ENCODE peak calls at places on chromosome 6, in six cellular contexts. W, H, Q, U, D and L are unnamed samples.
A peak's percentile ranks its signal among the peaks of the same experiment; 100 is the strongest.

GRCh38 chr6:7328159-7328713 is 15.2 kb upstream of the SSR1 start:
- DNase-seq in D (no peak), U (no peak), Q (no peak), H (no peak), W (no peak), L (no peak)

GRCh38 chr6:33843086-33843695 is 39.4 kb upstream of the MLN start:
- DNase-seq in U (no peak), Q (no peak), H (no peak), D (no peak), W (no peak), L (no peak)

GRCh38 chr6:165705941-165706340 is 42.9 kb upstream of the PDE10A start:
- DNase-seq in H (no peak), Q (no peak), W (no peak), D (no peak), U (no peak), L (no peak)

GRCh38 chr6:11270030-11271027 is 37.9 kb upstream of the NEDD9 start:
- DNase-seq in W (no peak), H (no peak), Q (no peak), D (no peak), U (peak; percentile 79), L (peak; percentile 99)

GRCh38 chr6:28587011-28587745 is 61.5 kb downstream of the GPX5 start:
- DNase-seq in Q (peak; percentile 37), H (peak; percentile 14), U (peak; percentile 83), D (peak; percentile 81), W (peak; percentile 81), L (peak; percentile 94)

GRCh38 chr6:139161169-139161568 is 26.3 kb downstream of the HECA start:
- DNase-seq in Q (peak; percentile 17), U (peak; percentile 49), W (no peak), D (no peak), H (peak; percentile 32), L (no peak)

GRCh38 chr6:157466340-157466643 is 85.3 kb downstream of the ZDHHC14 start:
- DNase-seq in D (no peak), H (no peak), W (no peak), U (no peak), Q (no peak), L (no peak)

GRCh38 chr6:6686748-6687601 is 98.5 kb downstream of the LY86 start:
- DNase-seq in W (peak; percentile 98), Q (peak; percentile 97), U (peak; percentile 97), D (peak; percentile 99), H (no peak), L (peak; percentile 99)

GRCh38 chr6:135162678-135163439 is 18.2 kb upstream of the MYB start:
- DNase-seq in H (peak; percentile 41), U (peak; percentile 66), D (peak; percentile 65), Q (peak; percentile 15), W (no peak), L (peak; percentile 70)

GRCh38 chr6:52741872-52742271 is 21.4 kb downstream of the GSTA2 start:
- DNase-seq in D (no peak), U (no peak), W (no peak), Q (no peak), H (peak; percentile 19), L (no peak)

GRCh38 chr6:152426276-152426675 is 210.9 kb downstream of the SYNE1 start:
- DNase-seq in H (no peak), Q (no peak), W (no peak), D (no peak), U (no peak), L (no peak)

GRCh38 chr6:170083236-170084051 is 207.4 kb downstream of the DLL1 start:
- DNase-seq in H (no peak), U (no peak), D (peak; percentile 42), W (peak; percentile 35), Q (no peak), L (no peak)

GRCh38 chr6:34056301-34056700 is 89.6 kb downstream of the GRM4 start:
- DNase-seq in D (peak; percentile 98), Q (peak; percentile 82), W (peak; percentile 74), U (peak; percentile 75), H (peak; percentile 70), L (no peak)

GRCh38 chr6:2877057-2877882 is 25.8 kb downstream of the SERPINB9 start:
- DNase-seq in D (no peak), Q (no peak), H (no peak), U (no peak), W (no peak), L (no peak)

GRCh38 chr6:148203970-148204369 is 138.7 kb upstream of the SASH1 start:
- DNase-seq in U (peak; percentile 26), Q (peak; percentile 64), H (peak; percentile 57), W (no peak), D (no peak), L (no peak)

GRCh38 chr6:143223895-143224294 is 163.2 kb downstream of the AIG1 start:
- DNase-seq in Q (no peak), H (peak; percentile 18), D (no peak), U (peak; percentile 74), W (no peak), L (no peak)

GRCh38 chr6:148850936-148851335 is 104.1 kb downstream of the UST start:
- DNase-seq in H (no peak), D (no peak), Q (no peak), U (no peak), W (no peak), L (no peak)

GRCh38 chr6:91097316-91097878 is 510.5 kb upstream of the MAP3K7 start:
- DNase-seq in H (no peak), Q (peak; percentile 39), U (no peak), W (no peak), D (no peak), L (peak; percentile 65)

GRCh38 chr6:12608874-12609273 is 107.7 kb upstream of the PHACTR1 start:
- DNase-seq in D (no peak), H (no peak), W (no peak), Q (no peak), U (no peak), L (no peak)

GRCh38 chr6:26071135-26071534 is 16.1 kb upstream of the HFE start:
- DNase-seq in Q (no peak), U (no peak), H (no peak), W (no peak), D (no peak), L (no peak)

GRCh38 chr6:65638047-65638831 is 68.8 kb downstream of the EYS start:
- DNase-seq in D (peak; percentile 48), U (peak; percentile 75), Q (no peak), W (no peak), H (no peak), L (no peak)

GRCh38 chr6:126312013-126312665 is 27.8 kb upstream of the CENPW start:
- DNase-seq in W (no peak), H (peak; percentile 19), D (peak; percentile 55), Q (no peak), U (peak; percentile 16), L (no peak)

GRCh38 chr6:156582509-156582992 is 194.6 kb upstream of the ARID1B start:
- DNase-seq in D (no peak), Q (peak; percentile 89), U (peak; percentile 28), W (no peak), H (no peak), L (peak; percentile 100)

GRCh38 chr6:159467473-159468041 is 225.5 kb downstream of the SOD2 start:
- DNase-seq in D (no peak), Q (no peak), U (no peak), H (peak; percentile 52), W (no peak), L (no peak)

GRCh38 chr6:32167154-32167760 is 2.9 kb downstream of the EGFL8 start:
- DNase-seq in Q (peak; percentile 4), D (peak; percentile 63), H (no peak), W (no peak), U (no peak), L (no peak)

GRCh38 chr6:50655848-50656453 is 57.4 kb upstream of the TFAP2D start:
- DNase-seq in D (peak; percentile 4), W (no peak), H (peak; percentile 4), U (peak; percentile 6), Q (peak; percentile 22), L (peak; percentile 30)

GRCh38 chr6:20403766-20404640 is 2.3 kb downstream of the E2F3 start:
- DNase-seq in W (no peak), D (peak; percentile 72), Q (no peak), U (no peak), H (peak; percentile 18), L (peak; percentile 49)

GRCh38 chr6:128882991-128883571 is at the start of gene LAMA2:
- DNase-seq in H (peak; percentile 89), Q (no peak), D (peak; percentile 80), W (peak; percentile 57), U (peak; percentile 38), L (no peak)

GRCh38 chr6:148653138-148653776 is 93.6 kb upstream of the UST start:
- DNase-seq in W (no peak), H (no peak), Q (no peak), U (no peak), D (no peak), L (peak; percentile 8)

GRCh38 chr6:135322427-135323201 is 141.5 kb downstream of the MYB start:
- DNase-seq in D (no peak), Q (no peak), U (no peak), W (no peak), H (no peak), L (no peak)

GRCh38 chr6:29984232-29984631 is 41.9 kb downstream of the HLA-A start:
- DNase-seq in D (no peak), H (no peak), W (no peak), U (no peak), Q (no peak), L (no peak)

GRCh38 chr6:33073431-33073871 is at the start of gene HLA-DPA1:
- DNase-seq in D (peak; percentile 67), H (peak; percentile 66), W (peak; percentile 54), U (peak; percentile 59), Q (no peak), L (no peak)